ENCODE peak calls at places on chromosomes 3 and 15, in eight cellular contexts. I is Right ventricle myocardium superior; T is HT-29; U is HS-5; V is stimulated activated CD4-positive, alpha-beta T cell treated with anti-CD3 and anti-CD28 coated beads, TNF-alpha, amount 100 ng/mL, for 24 hours; R is stimulated activated CD8-positive, alpha-beta memory T cell treated with anti-CD3 and anti-CD28 coated beads, Interleukin-7, amount 100 ng/mL, for 1 hour; Y is H54; N is activated gamma-delta T cell treated with Interleukin-2 at 50 U/mL for 16 hours. G is an unnamed sample.
A peak's percentile ranks its signal among the peaks of the same experiment; 100 is the strongest.

GRCh38 chr3:132268956-132269355 is 48.3 kb upstream of the ACP3 start:
- DNase-seq in Y (no peak), V (no peak), N (no peak), R (no peak), T (peak; percentile 48), U (no peak), I (no peak), G (no peak)

GRCh38 chr3:140153736-140154135 is 218.8 kb downstream of the CLSTN2 start:
- DNase-seq in I (no peak), U (no peak), N (no peak), R (no peak), Y (no peak), T (no peak), V (no peak), G (no peak)

GRCh38 chr15:62059818-62060115 is 480 bp downstream of the VPS13C start:
- DNase-seq in R (no peak), V (peak; percentile 9), I (peak; percentile 65), U (no peak), N (peak; percentile 54), T (peak; percentile 62), Y (no peak), G (peak; percentile 14)

GRCh38 chr3:131535596-131535995 is 32.8 kb upstream of the MRPL3 start:
- DNase-seq in U (peak; percentile 62), I (no peak), T (no peak), N (no peak), Y (peak; percentile 12), V (no peak), R (no peak), G (no peak)

GRCh38 chr3:97981886-97982285 is 9.7 kb upstream of the RIOX2 start:
- DNase-seq in U (no peak), N (no peak), Y (no peak), I (no peak), R (no peak), T (peak; percentile 33), V (no peak), G (no peak)

GRCh38 chr3:18870074-18870640 is 278.2 kb upstream of the KCNH8 start:
- DNase-seq in R (no peak), N (no peak), T (no peak), U (no peak), I (no peak), Y (no peak), V (no peak), G (no peak)

GRCh38 chr15:84883433-84883832 is 1.0 kb upstream of the SLC28A1 start:
- DNase-seq in N (no peak), V (no peak), I (no peak), R (no peak), Y (no peak), T (no peak), U (no peak), G (no peak)

GRCh38 chr3:146326875-146327543 is 76.1 kb upstream of the PLSCR4 start:
- DNase-seq in T (peak; percentile 82), R (no peak), Y (peak; percentile 12), N (no peak), U (peak; percentile 37), V (no peak), I (peak; percentile 45), G (no peak)

GRCh38 chr3:197298858-197299854 is 744 bp upstream of the DLG1 start:
- DNase-seq in T (peak; percentile 84), R (peak; percentile 8), Y (peak; percentile 61), U (no peak), N (peak; percentile 10), V (no peak), I (peak; percentile 60), G (peak; percentile 12)

GRCh38 chr3:178086419-178086818 is 449.8 kb upstream of the KCNMB2 start:
- DNase-seq in V (no peak), N (no peak), T (no peak), Y (no peak), I (no peak), R (no peak), U (no peak), G (no peak)

GRCh38 chr3:15520185-15520584 is 1.3 kb downstream of the COLQ start:
- DNase-seq in R (no peak), U (no peak), V (no peak), Y (no peak), I (no peak), N (peak; percentile 10), T (no peak), G (no peak)

GRCh38 chr15:29765234-29765841 is 56.9 kb downstream of the TJP1 start:
- DNase-seq in Y (no peak), R (no peak), N (no peak), U (no peak), V (no peak), T (no peak), I (no peak), G (no peak)

G was measured in activated CD8-positive, alpha-beta memory T cell treated with anti-CD3 and anti-CD28 coated beads for 1 hour.